ENCODE peak calls at places on chromosomes 4 and X, in seven cellular contexts. One of them, this sample, is unnamed.

GRCh38 chrX:11793734-11794133 is 35.7 kb downstream of the MSL3 start:
- DNase-seq in MM.1S: no peak
- DNase-seq in IMR-90: no peak
- DNase-seq in endodermal cell: no peak
- DNase-seq in lower lobe of right lung: no peak
- DNase-seq in AG09309: no peak
- DNase-seq in DND-41: no peak
- DNase-seq in this sample: no peak

GRCh38 chr4:80461412-80461811 is 125.9 kb downstream of the CFAP299 start:
- DNase-seq in MM.1S: no peak
- DNase-seq in IMR-90: no peak
- DNase-seq in endodermal cell: no peak
- DNase-seq in lower lobe of right lung: no peak
- DNase-seq in AG09309: no peak
- DNase-seq in DND-41: no peak
- DNase-seq in this sample: no peak

GRCh38 chr4:112449708-112450107 is 66.3 kb downstream of the NEUROG2 start:
- DNase-seq in MM.1S: no peak
- DNase-seq in IMR-90: no peak
- DNase-seq in endodermal cell: no peak
- DNase-seq in lower lobe of right lung: no peak
- DNase-seq in AG09309: no peak
- DNase-seq in DND-41: no peak
- DNase-seq in this sample: no peak

GRCh38 chr4:86857341-86858052 is 8.3 kb upstream of the SLC10A6 start:
- DNase-seq in MM.1S: no peak
- DNase-seq in IMR-90: no peak
- DNase-seq in endodermal cell: peak
- DNase-seq in lower lobe of right lung: no peak
- DNase-seq in AG09309: no peak
- DNase-seq in DND-41: no peak
- DNase-seq in this sample: no peak

GRCh38 chr4:25446611-25447010 is 69.5 kb downstream of the ANAPC4 start:
- DNase-seq in MM.1S: no peak
- DNase-seq in IMR-90: no peak
- DNase-seq in endodermal cell: no peak
- DNase-seq in lower lobe of right lung: peak
- DNase-seq in AG09309: no peak
- DNase-seq in DND-41: no peak
- DNase-seq in this sample: no peak

GRCh38 chr4:165294907-165295306 is 32.6 kb upstream of the MSMO1 start:
- DNase-seq in MM.1S: no peak
- DNase-seq in IMR-90: no peak
- DNase-seq in endodermal cell: no peak
- DNase-seq in lower lobe of right lung: no peak
- DNase-seq in AG09309: no peak
- DNase-seq in DND-41: peak
- DNase-seq in this sample: no peak

GRCh38 chrX:11444052-11444451 is 150.8 kb downstream of the AMELX start:
- DNase-seq in MM.1S: no peak
- DNase-seq in IMR-90: no peak
- DNase-seq in endodermal cell: no peak
- DNase-seq in lower lobe of right lung: no peak
- DNase-seq in AG09309: no peak
- DNase-seq in DND-41: no peak
- DNase-seq in this sample: no peak

GRCh38 chr4:13955551-13955950 is 328.0 kb upstream of the BOD1L1 start:
- DNase-seq in MM.1S: no peak
- DNase-seq in IMR-90: no peak
- DNase-seq in endodermal cell: no peak
- DNase-seq in lower lobe of right lung: no peak
- DNase-seq in AG09309: no peak
- DNase-seq in DND-41: no peak
- DNase-seq in this sample: no peak

GRCh38 chr4:129998436-129999150 is 902.6 kb downstream of the C4orf33 start:
- DNase-seq in MM.1S: no peak
- DNase-seq in IMR-90: no peak
- DNase-seq in endodermal cell: no peak
- DNase-seq in lower lobe of right lung: no peak
- DNase-seq in AG09309: no peak
- DNase-seq in DND-41: no peak
- DNase-seq in this sample: no peak

GRCh38 chr4:22167201-22167600 is 218.6 kb upstream of the KCNIP4 start:
- DNase-seq in MM.1S: no peak
- DNase-seq in IMR-90: no peak
- DNase-seq in endodermal cell: no peak
- DNase-seq in lower lobe of right lung: no peak
- DNase-seq in AG09309: no peak
- DNase-seq in DND-41: no peak
- DNase-seq in this sample: no peak

GRCh38 chr4:13547563-13548041 is 3.3 kb upstream of the NKX3-2 start:
- DNase-seq in MM.1S: peak
- DNase-seq in IMR-90: no peak
- DNase-seq in endodermal cell: peak
- DNase-seq in lower lobe of right lung: no peak
- DNase-seq in AG09309: no peak
- DNase-seq in DND-41: peak
- DNase-seq in this sample: no peak

GRCh38 chr4:76723916-76724315 is 174.0 kb downstream of the SOWAHB start:
- DNase-seq in MM.1S: no peak
- DNase-seq in IMR-90: peak
- DNase-seq in endodermal cell: no peak
- DNase-seq in lower lobe of right lung: no peak
- DNase-seq in AG09309: peak
- DNase-seq in DND-41: no peak
- DNase-seq in this sample: no peak

GRCh38 chrX:69062493-69062892 is 102.8 kb downstream of the PJA1 start:
- DNase-seq in MM.1S: no peak
- DNase-seq in IMR-90: no peak
- DNase-seq in endodermal cell: no peak
- DNase-seq in lower lobe of right lung: no peak
- DNase-seq in AG09309: no peak
- DNase-seq in DND-41: no peak
- DNase-seq in this sample: no peak

GRCh38 chrX:136166221-136166855 is 19.0 kb downstream of the FHL1 start:
- DNase-seq in MM.1S: no peak
- DNase-seq in IMR-90: peak
- DNase-seq in endodermal cell: no peak
- DNase-seq in lower lobe of right lung: no peak
- DNase-seq in AG09309: peak
- DNase-seq in DND-41: no peak
- DNase-seq in this sample: no peak

GRCh38 chrX:24285082-24285481 is 28.8 kb downstream of the SUPT20HL2 start:
- DNase-seq in MM.1S: no peak
- DNase-seq in IMR-90: no peak
- DNase-seq in endodermal cell: no peak
- DNase-seq in lower lobe of right lung: no peak
- DNase-seq in AG09309: no peak
- DNase-seq in DND-41: no peak
- DNase-seq in this sample: no peak

GRCh38 chrX:150365051-150365952 is 2.2 kb downstream of the MAMLD1 start:
- DNase-seq in MM.1S: peak
- DNase-seq in IMR-90: peak
- DNase-seq in endodermal cell: peak
- DNase-seq in lower lobe of right lung: peak
- DNase-seq in AG09309: no peak
- DNase-seq in DND-41: peak
- DNase-seq in this sample: no peak

GRCh38 chr4:1207603-1208265 is 35.4 kb upstream of the SPON2 start:
- DNase-seq in MM.1S: no peak
- DNase-seq in IMR-90: peak
- DNase-seq in endodermal cell: peak
- DNase-seq in lower lobe of right lung: peak
- DNase-seq in AG09309: no peak
- DNase-seq in DND-41: no peak
- DNase-seq in this sample: no peak

GRCh38 chrX:74422576-74423288 is 1.4 kb downstream of the SLC16A2 start:
- DNase-seq in MM.1S: no peak
- DNase-seq in IMR-90: peak
- DNase-seq in endodermal cell: peak
- DNase-seq in lower lobe of right lung: peak
- DNase-seq in AG09309: peak
- DNase-seq in DND-41: no peak
- DNase-seq in this sample: no peak
- TF ChIP-seq CTCF in MM.1S: no peak
- TF ChIP-seq CTCF in IMR-90: peak
- TF ChIP-seq CTCF in endodermal cell: peak
- TF ChIP-seq CTCF in lower lobe of right lung: no peak
- TF ChIP-seq CTCF in AG09309: peak
- TF ChIP-seq CTCF in DND-41: no peak
- TF ChIP-seq CTCF in this sample: peak

DNA sequence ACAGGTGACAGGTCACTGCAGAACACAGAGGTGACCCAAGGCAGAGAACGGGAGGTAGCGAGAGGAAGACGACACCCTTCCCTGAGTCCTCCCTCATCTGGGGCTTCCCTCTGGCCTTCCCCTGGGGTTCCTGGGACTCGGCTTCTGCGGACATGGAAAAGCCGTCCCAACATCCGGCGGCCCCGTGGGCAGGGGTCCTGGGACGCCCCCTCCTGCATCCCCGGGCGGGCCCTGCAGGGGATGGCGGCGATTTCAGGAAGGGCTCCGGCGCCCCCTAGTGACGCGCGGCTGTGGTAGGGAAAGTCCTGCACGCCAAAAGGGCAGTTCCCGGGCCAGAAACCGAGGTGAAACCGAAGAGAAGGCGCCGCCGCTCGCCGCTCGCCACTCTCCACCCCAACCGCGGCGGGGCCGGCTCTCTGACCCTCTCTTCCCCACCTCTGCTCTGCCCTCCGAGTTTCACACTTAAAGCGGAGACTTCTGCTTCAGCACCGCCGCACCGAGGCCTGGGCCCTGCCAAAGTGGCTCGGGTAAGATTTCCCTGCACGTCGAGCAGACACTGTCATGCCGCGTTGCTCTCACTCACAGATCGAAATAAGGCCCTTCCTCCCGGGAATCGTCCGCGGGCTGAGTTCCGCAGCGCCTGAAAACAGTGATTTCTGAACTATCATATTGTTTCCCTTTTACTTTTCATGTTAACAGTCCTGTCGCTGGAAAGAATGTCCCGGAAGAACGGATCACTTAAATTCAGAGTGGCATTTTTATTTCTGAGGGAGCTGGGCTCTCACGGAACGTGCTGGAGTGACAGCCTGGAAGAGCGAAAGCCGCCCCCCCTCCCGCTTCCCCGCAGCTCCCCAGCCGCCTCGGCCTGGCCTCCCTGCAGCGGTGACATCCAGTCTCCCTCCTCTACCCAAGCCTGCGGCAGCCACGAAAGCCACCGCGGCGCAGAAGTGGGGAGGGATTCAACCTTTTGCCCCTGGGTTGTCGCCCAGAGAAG is 110.6 kb downstream of the DCTD start:
- DNase-seq in MM.1S: peak
- DNase-seq in IMR-90: peak
- DNase-seq in endodermal cell: peak
- DNase-seq in lower lobe of right lung: peak
- DNase-seq in AG09309: peak
- DNase-seq in DND-41: peak
- DNase-seq in this sample: no peak
- H3K4me3 ChIP-seq in MM.1S: peak
- H3K4me3 ChIP-seq in IMR-90: peak
- H3K4me3 ChIP-seq in endodermal cell: peak
- H3K4me3 ChIP-seq in lower lobe of right lung: peak
- H3K4me3 ChIP-seq in AG09309: peak
- H3K4me3 ChIP-seq in DND-41: no peak
- H3K4me3 ChIP-seq in this sample: peak

DNA sequence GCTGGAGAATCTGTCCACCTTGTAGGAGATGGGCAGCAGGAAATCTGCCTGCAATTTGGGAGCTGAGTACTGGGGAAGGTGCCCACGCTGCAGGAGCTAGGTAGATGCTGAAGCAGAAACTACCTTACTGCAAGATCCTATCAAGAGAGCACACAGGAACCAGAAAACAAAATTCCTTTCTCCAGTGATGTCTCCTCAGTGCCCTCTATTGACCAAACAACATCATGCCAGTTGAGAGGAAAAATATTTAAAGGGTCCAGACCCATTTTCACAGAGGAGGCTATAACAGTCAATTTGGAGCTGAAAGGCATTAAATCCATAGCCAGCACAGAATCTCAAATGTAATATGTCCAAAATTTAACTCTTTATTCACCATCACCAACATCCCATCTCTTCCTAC is 406.8 kb downstream of the SLITRK2 start:
- DNase-seq in MM.1S: peak
- DNase-seq in IMR-90: no peak
- DNase-seq in endodermal cell: peak
- DNase-seq in lower lobe of right lung: no peak
- DNase-seq in AG09309: no peak
- DNase-seq in DND-41: no peak
- DNase-seq in this sample: no peak
- TF ChIP-seq CTCF in MM.1S: peak
- TF ChIP-seq CTCF in IMR-90: peak
- TF ChIP-seq CTCF in endodermal cell: peak
- TF ChIP-seq CTCF in lower lobe of right lung: no peak
- TF ChIP-seq CTCF in AG09309: no peak
- TF ChIP-seq CTCF in DND-41: peak
- TF ChIP-seq CTCF in this sample: no peak

GRCh38 chr4:175998782-175999181 is 66.9 kb upstream of the WDR17 start:
- DNase-seq in MM.1S: no peak
- DNase-seq in IMR-90: no peak
- DNase-seq in endodermal cell: peak
- DNase-seq in lower lobe of right lung: no peak
- DNase-seq in AG09309: no peak
- DNase-seq in DND-41: no peak
- DNase-seq in this sample: no peak

GRCh38 chr4:175997291-175997690 is 68.3 kb upstream of the WDR17 start:
- DNase-seq in MM.1S: no peak
- DNase-seq in IMR-90: no peak
- DNase-seq in endodermal cell: no peak
- DNase-seq in lower lobe of right lung: no peak
- DNase-seq in AG09309: no peak
- DNase-seq in DND-41: no peak
- DNase-seq in this sample: no peak

GRCh38 chr4:176002007-176002623 is 63.5 kb upstream of the WDR17 start:
- DNase-seq in MM.1S: peak
- DNase-seq in IMR-90: no peak
- DNase-seq in endodermal cell: peak
- DNase-seq in lower lobe of right lung: peak
- DNase-seq in AG09309: no peak
- DNase-seq in DND-41: no peak
- DNase-seq in this sample: no peak

GRCh38 chr4:176001171-176002006 is 64.3 kb upstream of the WDR17 start:
- DNase-seq in MM.1S: no peak
- DNase-seq in IMR-90: peak
- DNase-seq in endodermal cell: peak
- DNase-seq in lower lobe of right lung: peak
- DNase-seq in AG09309: no peak
- DNase-seq in DND-41: no peak
- DNase-seq in this sample: no peak

DNA sequence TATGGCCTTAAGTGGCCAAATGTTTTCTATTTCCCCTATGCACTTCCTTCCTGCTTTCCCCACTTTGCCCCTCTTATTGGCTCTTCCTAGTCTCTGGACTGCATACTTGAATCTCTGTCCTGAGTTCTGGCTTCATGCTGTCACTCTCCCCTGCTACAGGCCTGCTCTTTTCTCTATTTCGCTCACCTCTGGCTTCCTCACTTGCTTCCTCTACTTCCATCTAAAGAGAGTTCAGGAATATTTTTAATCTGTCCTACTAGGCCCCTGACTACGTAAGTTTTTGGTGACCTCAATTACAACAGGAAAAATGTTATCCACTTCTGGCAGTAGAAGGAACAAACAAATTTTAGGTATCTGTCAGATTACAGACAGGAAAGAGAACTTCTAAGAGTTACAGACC is 65.7 kb upstream of the WDR17 start:
- DNase-seq in MM.1S: no peak
- DNase-seq in IMR-90: no peak
- DNase-seq in endodermal cell: no peak
- DNase-seq in lower lobe of right lung: no peak
- DNase-seq in AG09309: no peak
- DNase-seq in DND-41: no peak
- DNase-seq in this sample: no peak
- H3K4me3 ChIP-seq in MM.1S: no peak
- H3K4me3 ChIP-seq in IMR-90: no peak
- H3K4me3 ChIP-seq in endodermal cell: no peak
- H3K4me3 ChIP-seq in lower lobe of right lung: no peak
- H3K4me3 ChIP-seq in AG09309: no peak
- H3K4me3 ChIP-seq in DND-41: no peak
- H3K4me3 ChIP-seq in this sample: no peak